ENCODE peak calls at places on chromosomes 16 and 17, in ten cellular contexts. L, U, A, Z, R, B, V, J, P and W are unnamed samples.

GRCh38 chr17:9658593-9659211 is 13.4 kb downstream of the USP43 start:
- DNase-seq in L (no peak), U (no peak), A (no peak), Z (no peak), R (no peak), B (no peak), V (peak; percentile 70), J (no peak), P (no peak), W (peak; percentile 89)

GRCh38 chr17:7674934-7675333 is 12.4 kb downstream of the TP53 start:
- DNase-seq in L (no peak), U (no peak), A (no peak), Z (no peak), R (no peak), B (no peak), V (no peak), J (no peak), P (no peak), W (no peak)

GRCh38 chr16:28179354-28179753 is 32.4 kb downstream of the XPO6 start:
- DNase-seq in L (no peak), U (no peak), A (no peak), Z (no peak), R (no peak), B (no peak), V (no peak), J (no peak), P (no peak), W (no peak)

GRCh38 chr17:43349142-43349541 is 49.7 kb upstream of the ARL4D start:
- DNase-seq in L (no peak), U (no peak), A (no peak), Z (no peak), R (no peak), B (no peak), V (no peak), J (no peak), P (no peak), W (no peak)

GRCh38 chr17:8225813-8226535 is 15.6 kb upstream of the AURKB start:
- DNase-seq in L (peak; percentile 60), U (peak; percentile 37), A (peak; percentile 88), Z (peak; percentile 76), R (peak; percentile 80), B (peak; percentile 50), V (peak; percentile 85), J (no peak), P (no peak), W (peak; percentile 85)

GRCh38 chr17:76734080-76734840 is 2.9 kb downstream of the SRSF2 start:
- DNase-seq in L (no peak), U (no peak), A (peak; percentile 46), Z (no peak), R (no peak), B (no peak), V (no peak), J (no peak), P (no peak), W (peak; percentile 61)

GRCh38 chr16:10806698-10807097 is 11.9 kb downstream of the TVP23A start:
- DNase-seq in L (no peak), U (no peak), A (peak; percentile 90), Z (no peak), R (no peak), B (no peak), V (no peak), J (no peak), P (no peak), W (no peak)

GRCh38 chr16:58124601-58124915 is 4.6 kb downstream of the CFAP20 start:
- DNase-seq in L (no peak), U (no peak), A (no peak), Z (no peak), R (no peak), B (no peak), V (peak; percentile 18), J (no peak), P (no peak), W (peak; percentile 39)

GRCh38 chr17:10614536-10615155 is 42.5 kb downstream of the MYH3 start:
- DNase-seq in L (no peak), U (no peak), A (peak; percentile 40), Z (peak; percentile 84), R (no peak), B (no peak), V (peak; percentile 41), J (peak; percentile 63), P (peak; percentile 17), W (peak; percentile 76)

GRCh38 chr16:47197536-47198179 is 53.9 kb upstream of the NETO2 start:
- DNase-seq in L (no peak), U (no peak), A (no peak), Z (no peak), R (no peak), B (no peak), V (no peak), J (no peak), P (no peak), W (peak; percentile 61)